ENCODE peak calls at places on chromosomes 13 and 19, in four cellular contexts. J is activated T-cell treated with anti-CD3 and anti-CD28 coated beads for 1 hour, C is iris pigment epithelial cell, U is heart left ventricle. B is an unnamed sample.

GRCh38 chr13:75135325-75135825 is 346.6 kb downstream of the TBC1D4 start:
- DNase-seq in C (peak; percentile 98), J (no peak), U (no peak), B (no peak)

GRCh38 chr13:28485551-28485950 is 9.4 kb downstream of the FLT1 start:
- DNase-seq in C (no peak), U (no peak), J (no peak), B (no peak)

GRCh38 chr19:33047422-33047821 is 17.3 kb downstream of the RHPN2 start:
- DNase-seq in U (no peak), J (no peak), C (no peak), B (peak; percentile 99)

GRCh38 chr19:33171916-33172359 is 22.2 kb upstream of the LRP3 start:
- DNase-seq in C (peak; percentile 47), U (no peak), J (no peak), B (no peak)

GRCh38 chr19:51031220-51031879 is 3.5 kb downstream of the KLK12 start:
- DNase-seq in U (no peak), J (no peak), C (no peak), B (no peak)

GRCh38 chr13:41648314-41648935 is 191.1 kb downstream of the RGCC start:
- DNase-seq in J (no peak), U (no peak), C (peak; percentile 86), B (peak; percentile 75)

GRCh38 chr19:11361771-11362731 is 6.8 kb downstream of the PLPPR2 start:
- DNase-seq in C (no peak), U (no peak), J (no peak), B (no peak)

GRCh38 chr13:100563779-100564178 is 24.8 kb downstream of the GGACT start:
- DNase-seq in C (no peak), U (no peak), J (no peak), B (no peak)

GRCh38 chr19:49148784-49149651 is 6.2 kb downstream of the HRC start:
- DNase-seq in J (peak; percentile 70), U (peak; percentile 97), C (peak; percentile 88), B (peak; percentile 100)

B was measured in Caco-2.